ENCODE peak calls at places on chromosomes 7 and 10, in six cellular contexts. D, G, I, J, E and R are unnamed samples. For H3K27me3, the result is how much of the 10 kb centered on the place peaks cover.

GRCh38 chr7:49708590-49708989 is 64.8 kb upstream of the VWC2 start:
- DNase-seq in D (no peak), G (no peak), I (no peak), J (no peak), E (no peak), R (no peak)

GRCh38 chr7:105806592-105807266 is 69.7 kb downstream of the ATXN7L1 start:
- DNase-seq in D (no peak), G (no peak), I (peak), J (peak), E (no peak), R (peak)

GRCh38 chr10:124691448-124692435 is 52.4 kb downstream of the FAM53B start:
- DNase-seq in D (no peak), G (no peak), I (no peak), J (no peak), E (peak), R (no peak)

GRCh38 chr10:70381491-70382421 is 669 bp downstream of the LRRC20 start:
- DNase-seq in D (no peak), G (peak), I (peak), J (peak), E (peak), R (peak)

GRCh38 chr7:74061840-74062539 is 21.6 kb upstream of the LIMK1 start:
- DNase-seq in D (peak), G (peak), I (no peak), J (peak), E (peak), R (peak)

GRCh38 chr7:105805619-105806018 is 70.8 kb downstream of the ATXN7L1 start:
- DNase-seq in D (no peak), G (no peak), I (no peak), J (peak), E (no peak), R (no peak)

GRCh38 chr10:63206997-63207952 is 74.1 kb downstream of the NRBF2 start:
- DNase-seq in D (peak), G (no peak), I (no peak), J (peak), E (peak), R (peak)

GRCh38 chr7:115634633-115635032 is 395.9 kb downstream of the TFEC start:
- DNase-seq in D (no peak), G (no peak), I (no peak), J (no peak), E (no peak), R (peak)

GRCh38 chr7:98399462-98399861 is 1.4 kb downstream of the BAIAP2L1 start:
- DNase-seq in D (no peak), G (no peak), I (no peak), J (no peak), E (no peak), R (no peak)

GRCh38 chr7:135755351-135755753 is 6.7 kb upstream of the FAM180A start:
- DNase-seq in D (no peak), G (no peak), I (no peak), J (no peak), E (peak), R (peak)

GRCh38 chr7:46568420-46569116 is 647.5 kb upstream of the IGFBP3 start:
- DNase-seq in D (no peak), G (no peak), I (no peak), J (peak), E (no peak), R (peak)

GRCh38 chr7:19060870-19061269 is 56.6 kb downstream of the TWIST1 start:
- DNase-seq in D (no peak), G (no peak), I (no peak), J (no peak), E (no peak), R (no peak)

GRCh38 chr10:69262249-69262864 is 15.9 kb upstream of the HK1 start:
- DNase-seq in D (no peak), G (no peak), I (no peak), J (no peak), E (no peak), R (no peak)

GRCh38 chr7:50595538-50596102 is 30.4 kb upstream of the DDC start:
- DNase-seq in D (no peak), G (no peak), I (no peak), J (peak), E (no peak), R (peak)

GRCh38 chr10:4763960-4764428 is 62.0 kb upstream of the AKR1E2 start:
- DNase-seq in D (no peak), G (no peak), I (no peak), J (no peak), E (no peak), R (peak)

GRCh38 chr7:105185290-105186010 is 171.4 kb downstream of the KMT2E start:
- DNase-seq in D (no peak), G (no peak), I (no peak), J (no peak), E (no peak), R (no peak)

GRCh38 chr7:132865366-132865765 is 216.5 kb downstream of the CHCHD3 start:
- DNase-seq in D (no peak), G (no peak), I (no peak), J (no peak), E (peak), R (no peak)
- H3K27me3 ChIP-seq in D (under half), G (under half), I (under half), J (under half), E (under half), R (under half)

GRCh38 chr7:1812693-1813393 is 142.8 kb downstream of the ELFN1 start:
- DNase-seq in D (no peak), G (peak), I (no peak), J (no peak), E (no peak), R (no peak)

GRCh38 chr7:1811850-1812692 is 142.0 kb downstream of the ELFN1 start:
- DNase-seq in D (no peak), G (peak), I (no peak), J (no peak), E (no peak), R (peak)

GRCh38 chr7:1815051-1815481 is 145.0 kb downstream of the ELFN1 start:
- DNase-seq in D (no peak), G (peak), I (no peak), J (no peak), E (no peak), R (no peak)

GRCh38 chr7:1813394-1814088 is 143.5 kb downstream of the ELFN1 start:
- DNase-seq in D (no peak), G (peak), I (no peak), J (no peak), E (no peak), R (no peak)

GRCh38 chr7:1814089-1814811 is 144.2 kb downstream of the ELFN1 start:
- DNase-seq in D (no peak), G (peak), I (no peak), J (no peak), E (no peak), R (no peak)
- H3K27me3 ChIP-seq in D (under half), G (under half), I (under half), J (under half), E (under half), R (under half)

GRCh38 chr7:52911326-52911725 is 124.1 kb upstream of the POM121L12 start:
- DNase-seq in D (no peak), G (no peak), I (no peak), J (no peak), E (no peak), R (no peak)

GRCh38 chr7:52911795-52912194 is 123.6 kb upstream of the POM121L12 start:
- DNase-seq in D (no peak), G (no peak), I (no peak), J (no peak), E (no peak), R (no peak)

GRCh38 chr7:52909935-52910334 is 125.5 kb upstream of the POM121L12 start:
- DNase-seq in D (no peak), G (no peak), I (no peak), J (no peak), E (no peak), R (no peak)
- H3K27me3 ChIP-seq in D (under half), G (under half), I (under half), J (under half), E (under half), R (under half)

GRCh38 chr7:99554929-99555328 is 3.0 kb upstream of the FAM200A start:
- DNase-seq in D (no peak), G (no peak), I (no peak), J (no peak), E (no peak), R (no peak)
- H3K27me3 ChIP-seq in D (under half), G (under half), I (under half), J (under half), E (under half), R (under half)

GRCh38 chr7:157593541-157593940 is 256.7 kb downstream of the DNAJB6 start:
- DNase-seq in D (no peak), G (no peak), I (no peak), J (no peak), E (no peak), R (no peak)
- H3K27me3 ChIP-seq in D (under half), G (under half), I (under half), J (under half), E (under half), R (under half)

GRCh38 chr10:7111574-7111973 is 299.3 kb downstream of the SFMBT2 start:
- DNase-seq in D (no peak), G (no peak), I (no peak), J (peak), E (no peak), R (no peak)
- H3K27me3 ChIP-seq in D (under half), G (under half), I (under half), J (under half), E (under half), R (under half)

DNA sequence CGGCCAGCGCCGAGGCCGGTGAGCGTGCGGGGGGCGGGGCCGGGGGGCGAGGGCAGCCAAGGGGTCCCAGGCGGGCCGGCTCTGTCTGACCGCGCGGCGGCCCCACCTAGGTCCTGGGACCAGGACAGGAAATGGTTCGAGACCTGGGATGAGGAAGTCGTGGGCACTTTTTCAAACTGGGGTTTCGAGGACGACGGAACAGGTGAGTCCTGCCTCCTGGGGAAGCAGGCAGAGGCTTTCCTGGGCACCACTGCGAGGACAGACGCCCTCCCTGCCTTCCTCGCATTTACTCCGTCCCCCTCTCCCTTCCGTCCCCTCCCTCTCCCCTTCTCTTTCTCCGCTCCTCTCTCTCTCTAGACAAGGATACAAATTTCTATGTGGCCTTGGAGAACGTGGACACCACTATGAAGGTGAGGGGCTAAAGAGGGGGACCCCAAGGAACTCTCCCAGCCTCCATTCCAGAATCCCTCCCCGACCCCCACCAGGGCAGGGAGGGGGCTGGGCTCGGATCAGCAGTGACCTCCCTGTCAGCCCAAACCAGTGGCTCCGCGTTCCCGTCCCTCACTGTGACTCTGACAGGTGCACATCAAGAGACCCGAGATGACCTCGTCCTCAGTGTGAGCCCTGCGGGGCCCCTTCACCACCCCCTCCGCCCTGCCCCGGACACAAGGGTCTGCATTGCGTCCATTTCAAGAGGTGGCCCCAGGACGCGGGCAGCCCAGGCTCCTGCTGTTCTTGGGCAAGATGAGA is 2.6 kb upstream of the MUC12 start:
- DNase-seq in D (no peak), G (no peak), I (no peak), J (no peak), E (no peak), R (no peak)
- H3K27me3 ChIP-seq in D (under half), G (half or more), I (under half), J (under half), E (half or more), R (under half)

DNA sequence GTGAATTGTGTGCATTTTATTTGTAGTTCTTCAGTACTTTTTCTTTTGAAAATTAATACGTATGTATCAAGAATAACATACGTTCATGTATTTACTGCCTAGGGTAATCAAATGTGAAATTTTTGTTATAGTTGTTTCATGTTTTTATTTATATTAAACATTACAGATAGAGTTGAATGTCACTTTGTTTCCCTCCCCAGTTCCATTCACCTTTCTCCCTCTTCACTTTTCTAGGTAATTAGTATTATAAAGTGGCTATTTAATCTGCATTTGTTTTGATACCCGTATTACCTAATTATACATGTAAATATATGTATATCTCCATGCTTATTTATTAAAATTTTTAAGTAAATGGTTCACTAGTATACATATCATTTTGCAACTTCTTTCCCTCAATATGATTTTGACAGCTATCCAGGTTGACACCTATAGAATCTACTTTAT is 1.3 kb upstream of the KLF14 start:
- DNase-seq in D (no peak), G (no peak), I (no peak), J (no peak), E (no peak), R (no peak)
- H3K27me3 ChIP-seq in D (under half), G (half or more), I (under half), J (under half), E (half or more), R (under half)

GRCh38 chr7:30447466-30447865 is 31.1 kb downstream of the NOD1 start:
- DNase-seq in D (no peak), G (peak), I (no peak), J (no peak), E (no peak), R (no peak)
- H3K27me3 ChIP-seq in D (under half), G (under half), I (under half), J (under half), E (under half), R (under half)